ENCODE peak calls at places on chromosomes 16 and 17, in seven cellular contexts. V is HAP-1; X is neural progenitor cell; T is IMR-90; M is Peyer's patch; R is adrenal gland; Z is effector memory CD4-positive, alpha-beta T cell. P is an unnamed sample.

GRCh38 chr16:87278191-87279093 is 38.8 kb downstream of the C16orf95 start:
- DNase-seq in T (peak; percentile 77), M (peak; percentile 30), X (peak; percentile 89), Z (peak; percentile 6), R (peak; percentile 78), V (peak; percentile 72), P (peak; percentile 72)

GRCh38 chr17:81405382-81406005 is 10.2 kb downstream of the BAHCC1 start:
- DNase-seq in R (no peak), X (no peak), Z (no peak), T (no peak), V (no peak), M (no peak), P (no peak)

GRCh38 chr17:17613708-17614114 is 22.2 kb upstream of the PEMT start:
- DNase-seq in R (peak; percentile 62), V (peak; percentile 91), M (peak; percentile 34), T (peak; percentile 73), Z (peak; percentile 9), X (peak; percentile 76), P (no peak)

GRCh38 chr17:32305049-32305448 is 36.9 kb downstream of the C17orf75 start:
- DNase-seq in Z (no peak), V (no peak), M (no peak), X (no peak), R (no peak), T (no peak), P (no peak)

GRCh38 chr16:30570621-30571443 is 682 bp downstream of the ZNF688 start:
- DNase-seq in M (no peak), V (no peak), Z (no peak), T (peak; percentile 28), R (no peak), X (peak; percentile 57), P (peak; percentile 57)

GRCh38 chr16:71354156-71354555 is 4.4 kb upstream of the CALB2 start:
- DNase-seq in R (no peak), Z (no peak), X (no peak), T (no peak), M (no peak), V (no peak), P (no peak)

GRCh38 chr17:43949777-43950176 is 4.0 kb downstream of the PYY start:
- DNase-seq in Z (no peak), T (no peak), V (no peak), M (no peak), R (no peak), X (no peak), P (peak; percentile 2)

GRCh38 chr17:50687200-50688066 is 20.3 kb downstream of the ANKRD40 start:
- DNase-seq in X (peak; percentile 69), V (no peak), T (no peak), R (peak; percentile 65), Z (no peak), M (no peak), P (no peak)

GRCh38 chr17:61237275-61237674 is 162.4 kb upstream of the TBX2 start:
- DNase-seq in X (no peak), M (no peak), T (no peak), Z (no peak), V (no peak), R (no peak), P (no peak)

GRCh38 chr17:49508061-49508865 is 13.2 kb downstream of the NGFR start:
- DNase-seq in V (no peak), R (no peak), X (peak; percentile 72), Z (no peak), T (no peak), M (no peak), P (no peak)

GRCh38 chr16:3945751-3946603 is 65.5 kb upstream of the CREBBP start:
- DNase-seq in Z (no peak), X (no peak), T (peak; percentile 99), R (peak; percentile 43), M (no peak), V (peak; percentile 76), P (no peak)

GRCh38 chr17:6099492-6099891 is 29.3 kb downstream of the WSCD1 start:
- DNase-seq in Z (no peak), M (no peak), V (no peak), T (no peak), X (no peak), R (no peak), P (no peak)

GRCh38 chr17:81608082-81608481 is 28.8 kb downstream of the NPLOC4 start:
- DNase-seq in T (peak; percentile 40), R (no peak), M (no peak), V (no peak), Z (no peak), X (no peak), P (no peak)

GRCh38 chr16:3148256-3149192 is 13.7 kb downstream of the ZNF213 start:
- DNase-seq in V (no peak), M (no peak), R (no peak), T (no peak), X (no peak), Z (no peak), P (no peak)

GRCh38 chr16:89122322-89122831 is 28.7 kb downstream of the ACSF3 start:
- DNase-seq in V (no peak), R (peak; percentile 8), X (no peak), Z (peak; percentile 47), M (peak; percentile 89), T (no peak), P (peak; percentile 88)

DNA sequence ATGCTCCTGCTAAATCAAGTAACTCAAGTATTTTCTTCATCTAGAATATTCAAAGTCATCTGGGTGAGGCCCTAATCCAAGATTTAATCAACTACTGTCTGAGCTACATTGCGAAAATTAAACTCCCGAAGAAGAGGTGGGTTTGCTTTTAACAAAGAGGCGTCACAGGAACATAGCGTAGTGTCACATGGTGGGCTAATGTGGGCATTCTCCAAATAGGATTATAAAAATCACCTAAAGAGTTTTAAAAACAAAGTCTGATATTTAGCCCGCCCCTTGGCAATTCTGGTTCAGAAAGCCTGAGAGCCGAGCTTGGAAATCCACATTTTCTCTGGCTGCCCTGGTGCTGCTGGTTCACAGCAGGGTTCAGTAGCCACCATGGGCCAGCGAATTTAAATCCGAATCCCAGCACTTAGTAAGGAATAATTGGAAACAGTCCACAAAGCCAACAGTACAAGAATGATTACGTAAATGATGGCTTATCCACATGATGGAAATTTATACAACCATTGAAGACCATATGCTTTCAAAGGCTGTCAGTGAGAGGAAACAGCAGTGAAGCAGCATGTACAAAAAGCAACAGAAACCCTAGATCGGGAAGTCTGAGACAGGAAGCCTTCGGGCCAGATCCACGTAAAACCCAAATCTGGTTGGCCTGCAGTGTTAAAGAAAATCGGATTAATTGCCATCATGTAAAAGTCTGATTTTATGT is 8.8 kb downstream of the PMM2 start:
- DNase-seq in X (no peak), V (no peak), R (no peak), Z (no peak), T (no peak), M (no peak), P (no peak)
- H3K36me3 ChIP-seq in X (no peaks in the 10 kb centered on the region), V (peaks cover 92% of the 10 kb centered on the region), R (peaks cover 94% of the 10 kb centered on the region), Z (peaks cover 80% of the 10 kb centered on the region), T (peaks cover 71% of the 10 kb centered on the region), M (peaks cover 96% of the 10 kb centered on the region), P (peaks cover 13% of the 10 kb centered on the region)

GRCh38 chr17:77088455-77089117 is 52.2 kb upstream of the SEC14L1 start:
- DNase-seq in X (peak; percentile 94), V (peak; percentile 96), M (peak; percentile 92), Z (peak; percentile 79), R (peak; percentile 90), T (peak; percentile 98), P (peak; percentile 93)
- H3K4me1 ChIP-seq in X (no peaks in the 10 kb centered on the region), V (peaks cover 8% of the 10 kb centered on the region), M (no peaks in the 10 kb centered on the region), Z (peaks cover 24% of the 10 kb centered on the region), R (peaks cover 24% of the 10 kb centered on the region), T (no peaks in the 10 kb centered on the region), P (peaks cover 5% of the 10 kb centered on the region)

GRCh38 chr17:66207936-66208335 is 16.0 kb upstream of the CEP112 start:
- DNase-seq in M (no peak), T (no peak), V (no peak), X (no peak), Z (no peak), R (no peak), P (no peak)
- H3K4me3 ChIP-seq in M (no peak overlapping the region), T (no peak overlapping the region), V (no peak overlapping the region), X (no peak overlapping the region), Z (no peak overlapping the region), R (no peak overlapping the region), P (no peak overlapping the region)

DNA sequence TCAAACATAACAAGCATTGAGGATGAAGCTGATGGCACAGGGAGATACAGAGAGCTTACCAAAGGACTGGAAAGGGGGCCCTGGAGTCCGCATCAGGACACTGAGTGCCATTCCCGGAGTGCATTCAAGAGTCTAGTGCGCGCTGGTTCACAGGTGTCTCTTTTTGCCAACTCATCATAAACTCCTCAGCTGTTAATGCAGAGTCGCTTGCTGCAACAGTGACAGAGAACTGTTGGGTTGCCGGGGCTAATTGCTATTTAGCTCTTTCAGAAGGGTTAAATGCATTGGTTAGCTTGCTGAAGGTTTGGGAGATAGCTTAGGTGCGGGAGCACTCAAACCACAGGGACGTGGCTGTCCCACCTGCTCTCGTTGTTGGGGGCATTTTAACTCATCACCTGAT is 1091.6 kb upstream of the EEF2KMT start:
- DNase-seq in X (no peak), T (no peak), Z (no peak), M (no peak), V (no peak), R (no peak), P (no peak)
- H3K36me3 ChIP-seq in X (no peaks in the 10 kb centered on the region), T (no peaks in the 10 kb centered on the region), Z (no peaks in the 10 kb centered on the region), M (no peaks in the 10 kb centered on the region), V (no peaks in the 10 kb centered on the region), R (no peaks in the 10 kb centered on the region), P (no peaks in the 10 kb centered on the region)

GRCh38 chr17:15096511-15096910 is 168.6 kb downstream of the PMP22 start:
- DNase-seq in M (no peak), R (no peak), Z (no peak), V (no peak), X (no peak), T (no peak), P (no peak)
- H3K4me1 ChIP-seq in M (no peaks in the 10 kb centered on the region), R (no peaks in the 10 kb centered on the region), Z (no peaks in the 10 kb centered on the region), V (no peaks in the 10 kb centered on the region), X (peaks cover 2% of the 10 kb centered on the region), T (no peaks in the 10 kb centered on the region), P (no peaks in the 10 kb centered on the region)

DNA sequence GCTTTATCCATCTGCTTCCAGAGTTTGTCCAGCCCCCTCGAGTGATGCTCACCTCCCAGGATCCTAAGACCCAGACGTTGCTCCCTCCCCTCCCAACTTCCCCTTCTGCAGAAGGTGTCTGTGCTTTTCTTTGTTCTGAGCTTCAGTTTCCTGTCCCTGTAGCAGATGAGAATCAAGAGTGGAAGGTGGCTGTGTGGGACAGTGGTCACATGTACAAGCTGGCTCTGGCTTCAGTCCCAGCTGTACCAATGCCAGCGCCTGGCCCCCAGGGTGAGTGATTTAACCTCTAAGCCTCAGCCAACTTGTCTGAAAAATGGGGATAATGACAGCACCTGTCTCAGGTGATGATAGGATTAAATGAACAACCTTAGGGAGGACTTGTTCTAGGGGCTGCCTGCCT is 7.7 kb downstream of the PRR15L start:
- DNase-seq in T (no peak), Z (no peak), X (no peak), V (no peak), R (no peak), M (peak; percentile 48), P (peak; percentile 57)
- H3K4me3 ChIP-seq in T (no peak overlapping the region), Z (no peak overlapping the region), X (no peak overlapping the region), V (no peak overlapping the region), R (no peak overlapping the region), M (no peak overlapping the region), P (no peak overlapping the region)

P was measured in mucosa of descending colon.